ENCODE peak calls at places on chromosomes 12 and 14, in four cellular contexts. One of them, this sample, is unnamed.

GRCh38 chr12:108305520-108305919 is 33.6 kb downstream of the CMKLR1 start:
- DNase-seq in GM10248: no peak
- DNase-seq in tibial artery: peak
- DNase-seq in endothelial cell: peak
- DNase-seq in this sample: peak

GRCh38 chr12:76138656-76139055 is 54.2 kb upstream of the NAP1L1 start:
- DNase-seq in GM10248: no peak
- DNase-seq in tibial artery: no peak
- DNase-seq in endothelial cell: no peak
- DNase-seq in this sample: no peak

GRCh38 chr12:76764856-76765255 is 941 bp downstream of the ZDHHC17 start:
- DNase-seq in GM10248: no peak
- DNase-seq in tibial artery: no peak
- DNase-seq in endothelial cell: no peak
- DNase-seq in this sample: no peak

GRCh38 chr14:90454041-90455000 is 57.5 kb downstream of the CALM1 start:
- DNase-seq in GM10248: no peak
- DNase-seq in tibial artery: peak
- DNase-seq in endothelial cell: peak
- DNase-seq in this sample: peak

GRCh38 chr14:70000601-70001000 is 121.4 kb downstream of the SMOC1 start:
- DNase-seq in GM10248: peak
- DNase-seq in tibial artery: no peak
- DNase-seq in endothelial cell: no peak
- DNase-seq in this sample: no peak

GRCh38 chr14:24397639-24398297 is 1.0 kb upstream of the NYNRIN start:
- DNase-seq in GM10248: no peak
- DNase-seq in tibial artery: no peak
- DNase-seq in endothelial cell: no peak
- DNase-seq in this sample: no peak

GRCh38 chr12:10722502-10722904 is 620 bp downstream of the YBX3 start:
- DNase-seq in GM10248: peak
- DNase-seq in tibial artery: peak
- DNase-seq in endothelial cell: peak
- DNase-seq in this sample: peak

GRCh38 chr12:570237-570925 is 92.9 kb downstream of the NINJ2 start:
- DNase-seq in GM10248: no peak
- DNase-seq in tibial artery: peak
- DNase-seq in endothelial cell: peak
- DNase-seq in this sample: no peak

GRCh38 chr14:61444215-61444768 is 122.9 kb downstream of the PRKCH start:
- DNase-seq in GM10248: peak
- DNase-seq in tibial artery: no peak
- DNase-seq in endothelial cell: no peak
- DNase-seq in this sample: peak

DNA sequence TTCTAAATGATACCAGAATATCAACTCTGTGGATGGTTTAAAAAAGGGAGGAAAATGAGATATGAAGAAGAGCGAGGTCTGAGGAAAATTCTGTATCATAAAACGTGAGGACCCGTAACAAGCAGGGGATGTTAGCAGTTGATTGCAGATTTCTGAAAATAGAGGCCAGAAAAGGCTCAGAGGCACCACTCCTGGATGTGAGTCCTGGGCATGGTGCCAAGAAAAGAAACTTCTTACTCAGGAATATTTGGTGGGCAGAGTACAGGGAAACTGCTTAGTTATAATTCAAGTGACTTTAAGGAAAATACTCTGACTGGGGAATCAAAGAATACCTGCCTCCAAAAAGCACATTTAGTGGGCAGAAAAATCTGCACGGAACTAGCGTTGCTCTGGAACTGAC is 85.5 kb downstream of the PRICKLE1 start:
- DNase-seq in GM10248: no peak
- DNase-seq in tibial artery: no peak
- DNase-seq in endothelial cell: no peak
- DNase-seq in this sample: no peak
- TF ChIP-seq CTCF in GM10248: no peak
- TF ChIP-seq CTCF in tibial artery: no peak
- TF ChIP-seq CTCF in endothelial cell: no peak
- TF ChIP-seq CTCF in this sample: no peak

GRCh38 chr14:67332468-67332867 is 27.1 kb downstream of the ATP6V1D start:
- DNase-seq in GM10248: no peak
- DNase-seq in tibial artery: no peak
- DNase-seq in endothelial cell: no peak
- DNase-seq in this sample: no peak

GRCh38 chr14:67331368-67332125 is 28.1 kb downstream of the ATP6V1D start:
- DNase-seq in GM10248: no peak
- DNase-seq in tibial artery: no peak
- DNase-seq in endothelial cell: no peak
- DNase-seq in this sample: no peak

DNA sequence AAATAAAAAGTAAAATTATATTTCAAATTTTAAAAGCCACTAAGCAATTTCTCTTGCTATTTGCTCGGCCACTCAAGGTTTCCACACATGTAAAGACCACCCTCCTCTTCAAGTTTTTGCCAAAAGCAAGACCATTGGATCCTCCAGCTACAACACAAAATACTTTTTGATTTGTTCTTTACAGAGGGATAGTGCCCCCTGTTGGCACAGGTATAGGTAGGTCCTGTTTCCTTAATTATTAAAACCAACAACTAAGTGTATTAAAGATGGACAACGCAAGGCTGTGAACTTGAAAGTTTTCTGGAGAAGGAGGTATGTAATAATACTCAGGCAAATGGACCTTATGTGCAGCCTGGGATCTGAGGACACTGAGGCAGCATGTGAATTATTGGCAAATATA is 23.8 kb downstream of the ATP6V1D start:
- DNase-seq in GM10248: no peak
- DNase-seq in tibial artery: no peak
- DNase-seq in endothelial cell: peak
- DNase-seq in this sample: peak
- TF ChIP-seq CTCF in GM10248: peak
- TF ChIP-seq CTCF in tibial artery: no peak
- TF ChIP-seq CTCF in endothelial cell: peak
- TF ChIP-seq CTCF in this sample: peak

DNA sequence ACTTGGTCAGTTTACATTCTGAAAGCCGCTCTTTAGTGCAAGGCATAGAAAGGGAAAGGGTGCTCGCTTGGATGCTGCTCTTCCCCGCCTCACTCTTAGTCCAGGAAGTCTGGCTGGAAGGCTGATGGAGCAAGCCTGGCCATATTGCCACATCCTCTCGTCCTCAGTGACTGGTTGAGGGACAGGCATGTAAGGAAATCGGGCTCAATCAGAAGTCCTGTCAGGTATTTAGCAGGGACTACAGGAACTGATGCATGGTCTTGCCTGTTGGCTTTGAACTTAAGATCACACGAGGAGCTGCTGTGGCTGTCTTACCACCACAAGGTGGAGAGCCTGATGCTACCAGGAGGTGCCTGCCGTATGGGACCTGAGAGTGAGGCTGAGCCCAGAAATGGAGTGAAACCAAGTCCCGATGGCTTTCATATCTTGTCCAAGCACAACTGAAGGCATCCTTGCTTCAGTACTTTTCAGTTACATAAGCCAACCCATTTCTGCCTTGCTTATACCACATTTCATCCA is 10.7 kb upstream of the C12orf75 start:
- DNase-seq in GM10248: no peak
- DNase-seq in tibial artery: no peak
- DNase-seq in endothelial cell: no peak
- DNase-seq in this sample: peak
- TF ChIP-seq CTCF in GM10248: no peak
- TF ChIP-seq CTCF in tibial artery: no peak
- TF ChIP-seq CTCF in endothelial cell: no peak
- TF ChIP-seq CTCF in this sample: no peak

GRCh38 chr14:102583726-102584125 is 8.7 kb upstream of the RCOR1 start:
- DNase-seq in GM10248: no peak
- DNase-seq in tibial artery: no peak
- DNase-seq in endothelial cell: no peak
- DNase-seq in this sample: no peak

GRCh38 chr14:102588821-102589220 is 3.6 kb upstream of the RCOR1 start:
- DNase-seq in GM10248: no peak
- DNase-seq in tibial artery: no peak
- DNase-seq in endothelial cell: no peak
- DNase-seq in this sample: no peak

GRCh38 chr14:102584871-102585869 is 7.3 kb upstream of the RCOR1 start:
- DNase-seq in GM10248: no peak
- DNase-seq in tibial artery: no peak
- DNase-seq in endothelial cell: peak
- DNase-seq in this sample: no peak

GRCh38 chr14:102589761-102590290 is 2.6 kb upstream of the RCOR1 start:
- DNase-seq in GM10248: no peak
- DNase-seq in tibial artery: no peak
- DNase-seq in endothelial cell: no peak
- DNase-seq in this sample: no peak

GRCh38 chr14:102586420-102587119 is 5.9 kb upstream of the RCOR1 start:
- DNase-seq in GM10248: no peak
- DNase-seq in tibial artery: no peak
- DNase-seq in endothelial cell: no peak
- DNase-seq in this sample: no peak
- TF ChIP-seq CTCF in GM10248: no peak
- TF ChIP-seq CTCF in tibial artery: no peak
- TF ChIP-seq CTCF in endothelial cell: no peak
- TF ChIP-seq CTCF in this sample: no peak

GRCh38 chr14:34227834-34228662 is 234.0 kb downstream of the SPTSSA start:
- DNase-seq in GM10248: peak
- DNase-seq in tibial artery: peak
- DNase-seq in endothelial cell: peak
- DNase-seq in this sample: peak
- TF ChIP-seq CTCF in GM10248: peak
- TF ChIP-seq CTCF in tibial artery: peak
- TF ChIP-seq CTCF in endothelial cell: peak
- TF ChIP-seq CTCF in this sample: peak

GRCh38 chr14:105092124-105092911 is 27.1 kb upstream of the GPR132 start:
- DNase-seq in GM10248: peak
- DNase-seq in tibial artery: no peak
- DNase-seq in endothelial cell: no peak
- DNase-seq in this sample: no peak

GRCh38 chr14:105095236-105095805 is 30.1 kb upstream of the GPR132 start:
- DNase-seq in GM10248: no peak
- DNase-seq in tibial artery: no peak
- DNase-seq in endothelial cell: no peak
- DNase-seq in this sample: no peak

GRCh38 chr14:105092912-105093425 is 27.7 kb upstream of the GPR132 start:
- DNase-seq in GM10248: peak
- DNase-seq in tibial artery: no peak
- DNase-seq in endothelial cell: peak
- DNase-seq in this sample: peak

GRCh38 chr14:105094193-105094907 is 29.1 kb upstream of the GPR132 start:
- DNase-seq in GM10248: no peak
- DNase-seq in tibial artery: no peak
- DNase-seq in endothelial cell: no peak
- DNase-seq in this sample: no peak

DNA sequence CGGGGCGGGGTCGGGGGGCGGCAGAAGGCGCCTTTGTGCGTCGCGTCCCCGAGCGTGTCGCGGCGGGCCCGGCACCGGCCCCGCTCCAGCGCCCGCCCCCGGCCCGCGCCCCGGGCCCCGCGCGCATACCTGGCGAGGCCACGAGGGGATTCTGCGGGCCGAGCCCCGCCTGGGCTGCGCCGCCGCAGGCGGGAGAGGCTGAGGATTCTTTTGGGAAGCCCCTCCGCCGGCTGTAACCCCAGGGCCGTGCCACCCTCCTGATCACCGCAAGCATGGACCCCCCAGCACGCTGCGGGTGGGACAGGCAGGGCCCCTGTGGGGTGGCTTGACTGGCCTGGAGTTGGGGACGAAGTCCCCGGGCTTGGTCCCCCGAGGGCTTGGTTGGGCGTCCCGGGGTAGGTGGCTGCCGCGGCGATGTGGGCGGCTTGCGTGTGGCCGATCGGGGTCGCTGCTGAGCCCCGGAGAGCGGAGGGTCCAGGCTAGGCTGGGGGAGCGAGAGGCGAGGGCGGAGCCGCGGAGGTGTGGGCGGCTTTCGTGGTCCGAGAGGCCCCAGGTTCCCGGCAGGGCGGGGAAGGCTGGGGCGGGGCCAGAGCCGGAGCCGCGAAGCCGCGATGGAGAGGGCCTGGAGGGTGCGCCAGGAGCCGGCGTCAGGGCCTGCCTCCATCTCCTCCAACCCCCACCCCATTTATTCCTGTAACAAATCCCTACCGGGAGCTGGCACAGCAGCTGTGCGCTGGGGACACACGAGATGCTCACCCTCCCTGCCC is 28.4 kb upstream of the GPR132 start:
- DNase-seq in GM10248: peak
- DNase-seq in tibial artery: no peak
- DNase-seq in endothelial cell: peak
- DNase-seq in this sample: peak
- TF ChIP-seq CTCF in GM10248: peak
- TF ChIP-seq CTCF in tibial artery: peak
- TF ChIP-seq CTCF in endothelial cell: peak
- TF ChIP-seq CTCF in this sample: peak

This sample was measured in activated CD8-positive, alpha-beta T cell treated with anti-CD3 and anti-CD28 coated beads for 36 hours.